ENCODE peak calls at places on chromosomes 13 and 19, in seven cellular contexts. One of them, this sample, is unnamed.

GRCh38 chr19:44955500-44956439 is 590 bp downstream of the CLPTM1 start:
- DNase-seq in endothelial cell: no peak
- DNase-seq in mesendoderm: no peak
- DNase-seq in AG09319: no peak
- DNase-seq in germinal center: no peak
- DNase-seq in renal cortical epithelial cell: no peak
- DNase-seq in left ventricle myocardium superior: no peak
- DNase-seq in this sample: no peak

GRCh38 chr13:50214514-50214913 is 199.3 kb downstream of the KCNRG start:
- DNase-seq in AG09319: no peak
- DNase-seq in left ventricle myocardium superior: no peak
- DNase-seq in germinal center: no peak
- DNase-seq in renal cortical epithelial cell: no peak
- DNase-seq in endothelial cell: no peak
- DNase-seq in mesendoderm: no peak
- DNase-seq in this sample: no peak

GRCh38 chr13:73173160-73173905 is 114.5 kb downstream of the KLF5 start:
- DNase-seq in germinal center: no peak
- DNase-seq in left ventricle myocardium superior: no peak
- DNase-seq in mesendoderm: no peak
- DNase-seq in endothelial cell: no peak
- DNase-seq in AG09319: no peak
- DNase-seq in renal cortical epithelial cell: no peak
- DNase-seq in this sample: peak

GRCh38 chr13:95323930-95324662 is 22.8 kb upstream of the ABCC4 start:
- DNase-seq in germinal center: no peak
- DNase-seq in left ventricle myocardium superior: no peak
- DNase-seq in endothelial cell: peak
- DNase-seq in mesendoderm: peak
- DNase-seq in renal cortical epithelial cell: no peak
- DNase-seq in AG09319: no peak
- DNase-seq in this sample: no peak

GRCh38 chr13:89375839-89376238 is 1704.7 kb downstream of the SLITRK5 start:
- DNase-seq in endothelial cell: no peak
- DNase-seq in AG09319: peak
- DNase-seq in mesendoderm: no peak
- DNase-seq in left ventricle myocardium superior: no peak
- DNase-seq in germinal center: no peak
- DNase-seq in renal cortical epithelial cell: no peak
- DNase-seq in this sample: no peak

GRCh38 chr19:1017115-1017905 is 3.6 kb downstream of the TMEM259 start:
- DNase-seq in germinal center: no peak
- DNase-seq in left ventricle myocardium superior: no peak
- DNase-seq in mesendoderm: no peak
- DNase-seq in AG09319: no peak
- DNase-seq in endothelial cell: no peak
- DNase-seq in renal cortical epithelial cell: no peak
- DNase-seq in this sample: no peak

GRCh38 chr13:22703601-22704209 is 477.1 kb upstream of the SGCG start:
- DNase-seq in endothelial cell: no peak
- DNase-seq in mesendoderm: no peak
- DNase-seq in AG09319: no peak
- DNase-seq in germinal center: no peak
- DNase-seq in left ventricle myocardium superior: no peak
- DNase-seq in renal cortical epithelial cell: no peak
- DNase-seq in this sample: no peak

GRCh38 chr19:37987356-37988332 is 80.6 kb downstream of the SIPA1L3 start:
- DNase-seq in endothelial cell: peak
- DNase-seq in germinal center: no peak
- DNase-seq in left ventricle myocardium superior: no peak
- DNase-seq in mesendoderm: peak
- DNase-seq in AG09319: no peak
- DNase-seq in renal cortical epithelial cell: no peak
- DNase-seq in this sample: peak

GRCh38 chr13:43329702-43330101 is 306.3 kb downstream of the DNAJC15 start:
- DNase-seq in AG09319: no peak
- DNase-seq in endothelial cell: no peak
- DNase-seq in mesendoderm: no peak
- DNase-seq in left ventricle myocardium superior: no peak
- DNase-seq in germinal center: no peak
- DNase-seq in renal cortical epithelial cell: no peak
- DNase-seq in this sample: no peak

GRCh38 chr19:53311044-53311443 is 22.5 kb upstream of the ZNF845 start:
- DNase-seq in endothelial cell: no peak
- DNase-seq in left ventricle myocardium superior: no peak
- DNase-seq in germinal center: no peak
- DNase-seq in mesendoderm: no peak
- DNase-seq in renal cortical epithelial cell: no peak
- DNase-seq in AG09319: no peak
- DNase-seq in this sample: no peak

GRCh38 chr13:49877629-49878218 is 58.4 kb downstream of the SPRYD7 start:
- DNase-seq in mesendoderm: peak
- DNase-seq in renal cortical epithelial cell: no peak
- DNase-seq in endothelial cell: no peak
- DNase-seq in germinal center: no peak
- DNase-seq in left ventricle myocardium superior: no peak
- DNase-seq in AG09319: no peak
- DNase-seq in this sample: no peak

GRCh38 chr13:21542563-21542962 is 61.4 kb downstream of the MICU2 start:
- DNase-seq in endothelial cell: no peak
- DNase-seq in left ventricle myocardium superior: no peak
- DNase-seq in renal cortical epithelial cell: no peak
- DNase-seq in AG09319: no peak
- DNase-seq in mesendoderm: no peak
- DNase-seq in germinal center: no peak
- DNase-seq in this sample: no peak

GRCh38 chr19:39370735-39371134 is 20.2 kb downstream of the PAF1 start:
- DNase-seq in AG09319: no peak
- DNase-seq in renal cortical epithelial cell: no peak
- DNase-seq in endothelial cell: no peak
- DNase-seq in left ventricle myocardium superior: no peak
- DNase-seq in germinal center: no peak
- DNase-seq in mesendoderm: no peak
- DNase-seq in this sample: no peak

This sample was measured in Caco-2.